ENCODE peak calls at places on chromosomes 7 and 10, in seven cellular contexts. N is stimulated activated CD8-positive, alpha-beta memory T cell treated with anti-CD3 and anti-CD28 coated beads, Interleukin-4, amount 100 ng/mL, for 4 hours; V is EL; S is HT-29; O is fibroblast of lung; R is GM20000; P is naive B cell. H is an unnamed sample.

GRCh38 chr7:25851332-25852248 is 300.4 kb upstream of the NFE2L3 start:
- DNase-seq in N (peak), V (peak), S (peak), O (peak), R (peak), P (peak), H (peak)

GRCh38 chr7:108096996-108097395 is 33.2 kb downstream of the LAMB4 start:
- DNase-seq in N (no peak), V (no peak), S (no peak), O (no peak), R (no peak), P (no peak), H (no peak)

GRCh38 chr7:73978681-73979563 is 49.1 kb upstream of the ELN start:
- DNase-seq in N (no peak), V (peak), S (peak), O (peak), R (peak), P (no peak), H (peak)

GRCh38 chr10:11793762-11794479 is 29.2 kb upstream of the PROSER2 start:
- DNase-seq in N (no peak), V (peak), S (peak), O (peak), R (no peak), P (no peak), H (no peak)

GRCh38 chr7:24920702-24921679 is 59.0 kb downstream of the OSBPL3 start:
- DNase-seq in N (no peak), V (no peak), S (no peak), O (no peak), R (no peak), P (no peak), H (no peak)

GRCh38 chr10:92829042-92829785 is 19.1 kb upstream of the EXOC6 start:
- DNase-seq in N (no peak), V (no peak), S (no peak), O (no peak), R (no peak), P (no peak), H (no peak)

GRCh38 chr10:12727832-12728215 is 273.7 kb downstream of the CCDC3 start:
- DNase-seq in N (no peak), V (no peak), S (peak), O (no peak), R (no peak), P (no peak), H (no peak)

GRCh38 chr10:22427890-22428571 is 82.7 kb downstream of the SPAG6 start:
- DNase-seq in N (no peak), V (peak), S (peak), O (peak), R (no peak), P (no peak), H (no peak)

GRCh38 chr7:22671177-22671879 is 55.7 kb upstream of the IL6 start:
- DNase-seq in N (no peak), V (peak), S (no peak), O (peak), R (no peak), P (no peak), H (no peak)

GRCh38 chr7:101235050-101235449 is 2.6 kb downstream of the CLDN15 start:
- DNase-seq in N (no peak), V (no peak), S (peak), O (no peak), R (no peak), P (no peak), H (peak)